ENCODE peak calls at places on chromosomes 4 and X, in seven cellular contexts. One of them, this sample, is unnamed.

GRCh38 chr4:913280-913618 is 18.9 kb downstream of the GAK start:
- DNase-seq in fibroblast of pulmonary artery: no peak
- DNase-seq in occipital lobe: no peak
- DNase-seq in substantia nigra: no peak
- DNase-seq in activated CD4-positive, CD25-positive, alpha-beta regulatory T cell treated with anti-CD3 and anti-CD28 coated beads, Interleukin-2, amount 50 U/mL, for 72 hours: no peak
- DNase-seq in foreskin fibroblast: no peak
- DNase-seq in activated CD4-positive, alpha-beta T cell treated with anti-CD3 and anti-CD28 coated beads, Interleukin-2, amount 10 ng/mL, durations not matched to agents 7 days and 5 days: no peak
- DNase-seq in this sample: no peak

GRCh38 chr4:36325499-36325898 is 44.1 kb downstream of the DTHD1 start:
- DNase-seq in fibroblast of pulmonary artery: no peak
- DNase-seq in occipital lobe: no peak
- DNase-seq in substantia nigra: no peak
- DNase-seq in activated CD4-positive, CD25-positive, alpha-beta regulatory T cell treated with anti-CD3 and anti-CD28 coated beads, Interleukin-2, amount 50 U/mL, for 72 hours: no peak
- DNase-seq in foreskin fibroblast: no peak
- DNase-seq in activated CD4-positive, alpha-beta T cell treated with anti-CD3 and anti-CD28 coated beads, Interleukin-2, amount 10 ng/mL, durations not matched to agents 7 days and 5 days: no peak
- DNase-seq in this sample: no peak

GRCh38 chr4:181966084-181966483 is 277.1 kb upstream of the TENM3 start:
- DNase-seq in fibroblast of pulmonary artery: no peak
- DNase-seq in occipital lobe: no peak
- DNase-seq in substantia nigra: no peak
- DNase-seq in activated CD4-positive, CD25-positive, alpha-beta regulatory T cell treated with anti-CD3 and anti-CD28 coated beads, Interleukin-2, amount 50 U/mL, for 72 hours: no peak
- DNase-seq in foreskin fibroblast: peak
- DNase-seq in activated CD4-positive, alpha-beta T cell treated with anti-CD3 and anti-CD28 coated beads, Interleukin-2, amount 10 ng/mL, durations not matched to agents 7 days and 5 days: no peak
- DNase-seq in this sample: no peak

GRCh38 chrX:48918303-48918643 is 551 bp downstream of the PIM2 start:
- DNase-seq in fibroblast of pulmonary artery: no peak
- DNase-seq in occipital lobe: no peak
- DNase-seq in substantia nigra: no peak
- DNase-seq in activated CD4-positive, CD25-positive, alpha-beta regulatory T cell treated with anti-CD3 and anti-CD28 coated beads, Interleukin-2, amount 50 U/mL, for 72 hours: no peak
- DNase-seq in foreskin fibroblast: no peak
- DNase-seq in activated CD4-positive, alpha-beta T cell treated with anti-CD3 and anti-CD28 coated beads, Interleukin-2, amount 10 ng/mL, durations not matched to agents 7 days and 5 days: no peak
- DNase-seq in this sample: no peak

GRCh38 chrX:107483976-107484726 is 34.7 kb downstream of the FRMPD3 start:
- DNase-seq in fibroblast of pulmonary artery: peak
- DNase-seq in occipital lobe: no peak
- DNase-seq in substantia nigra: no peak
- DNase-seq in activated CD4-positive, CD25-positive, alpha-beta regulatory T cell treated with anti-CD3 and anti-CD28 coated beads, Interleukin-2, amount 50 U/mL, for 72 hours: no peak
- DNase-seq in foreskin fibroblast: no peak
- DNase-seq in activated CD4-positive, alpha-beta T cell treated with anti-CD3 and anti-CD28 coated beads, Interleukin-2, amount 10 ng/mL, durations not matched to agents 7 days and 5 days: no peak
- DNase-seq in this sample: peak

GRCh38 chr4:16026155-16026761 is 57.6 kb downstream of the PROM1 start:
- DNase-seq in fibroblast of pulmonary artery: peak
- DNase-seq in occipital lobe: no peak
- DNase-seq in substantia nigra: peak
- DNase-seq in activated CD4-positive, CD25-positive, alpha-beta regulatory T cell treated with anti-CD3 and anti-CD28 coated beads, Interleukin-2, amount 50 U/mL, for 72 hours: no peak
- DNase-seq in foreskin fibroblast: peak
- DNase-seq in activated CD4-positive, alpha-beta T cell treated with anti-CD3 and anti-CD28 coated beads, Interleukin-2, amount 10 ng/mL, durations not matched to agents 7 days and 5 days: peak
- DNase-seq in this sample: no peak

GRCh38 chr4:176150283-176150682 is 45.1 kb downstream of the SPATA4 start:
- DNase-seq in fibroblast of pulmonary artery: peak
- DNase-seq in occipital lobe: no peak
- DNase-seq in substantia nigra: no peak
- DNase-seq in activated CD4-positive, CD25-positive, alpha-beta regulatory T cell treated with anti-CD3 and anti-CD28 coated beads, Interleukin-2, amount 50 U/mL, for 72 hours: no peak
- DNase-seq in foreskin fibroblast: peak
- DNase-seq in activated CD4-positive, alpha-beta T cell treated with anti-CD3 and anti-CD28 coated beads, Interleukin-2, amount 10 ng/mL, durations not matched to agents 7 days and 5 days: no peak
- DNase-seq in this sample: no peak

GRCh38 chr4:82799006-82799881 is 648 bp upstream of the SCD5 start:
- DNase-seq in fibroblast of pulmonary artery: no peak
- DNase-seq in occipital lobe: no peak
- DNase-seq in substantia nigra: no peak
- DNase-seq in activated CD4-positive, CD25-positive, alpha-beta regulatory T cell treated with anti-CD3 and anti-CD28 coated beads, Interleukin-2, amount 50 U/mL, for 72 hours: no peak
- DNase-seq in foreskin fibroblast: no peak
- DNase-seq in activated CD4-positive, alpha-beta T cell treated with anti-CD3 and anti-CD28 coated beads, Interleukin-2, amount 10 ng/mL, durations not matched to agents 7 days and 5 days: no peak
- DNase-seq in this sample: no peak

GRCh38 chr4:152045781-152046571 is 285.2 kb upstream of the GATB start:
- DNase-seq in fibroblast of pulmonary artery: peak
- DNase-seq in occipital lobe: no peak
- DNase-seq in substantia nigra: peak
- DNase-seq in activated CD4-positive, CD25-positive, alpha-beta regulatory T cell treated with anti-CD3 and anti-CD28 coated beads, Interleukin-2, amount 50 U/mL, for 72 hours: peak
- DNase-seq in foreskin fibroblast: peak
- DNase-seq in activated CD4-positive, alpha-beta T cell treated with anti-CD3 and anti-CD28 coated beads, Interleukin-2, amount 10 ng/mL, durations not matched to agents 7 days and 5 days: no peak
- DNase-seq in this sample: peak

GRCh38 chr4:24569662-24570061 is 14.7 kb downstream of the DHX15 start:
- DNase-seq in fibroblast of pulmonary artery: no peak
- DNase-seq in occipital lobe: no peak
- DNase-seq in substantia nigra: no peak
- DNase-seq in activated CD4-positive, CD25-positive, alpha-beta regulatory T cell treated with anti-CD3 and anti-CD28 coated beads, Interleukin-2, amount 50 U/mL, for 72 hours: no peak
- DNase-seq in foreskin fibroblast: no peak
- DNase-seq in activated CD4-positive, alpha-beta T cell treated with anti-CD3 and anti-CD28 coated beads, Interleukin-2, amount 10 ng/mL, durations not matched to agents 7 days and 5 days: no peak
- DNase-seq in this sample: no peak

This sample was measured in NT2/D1.